ENCODE peak calls at places on chromosomes 11 and 22, in eight cellular contexts. B is IMR-90, N is left ventricle myocardium inferior, L is foreskin fibroblast, A is pancreas, I is HCT116, Y is stomach, C is fibroblast of lung. P is an unnamed sample.

GRCh38 chr22:50282361-50283144 is 12.4 kb upstream of the MAPK11 start:
- DNase-seq in B (peak), N (no peak), L (peak), A (peak), I (peak), Y (peak), C (peak), P (no peak)

GRCh38 chr11:5240458-5240857 is 6.2 kb upstream of the HBD start:
- DNase-seq in B (no peak), N (no peak), L (no peak), A (no peak), I (no peak), Y (no peak), C (no peak), P (no peak)

GRCh38 chr11:120335596-120335927 is 651 bp upstream of the ARHGEF12 start:
- DNase-seq in B (peak), N (no peak), L (no peak), A (no peak), I (no peak), Y (peak), C (no peak), P (no peak)

GRCh38 chr22:47293368-47294221 is 531.1 kb downstream of the TBC1D22A start:
- DNase-seq in B (no peak), N (no peak), L (no peak), A (no peak), I (no peak), Y (no peak), C (no peak), P (no peak)

GRCh38 chr22:45083659-45084305 is 74.0 kb upstream of the PHF21B start:
- DNase-seq in B (peak), N (no peak), L (peak), A (no peak), I (no peak), Y (no peak), C (peak), P (no peak)

GRCh38 chr11:126518996-126519351 is 163.5 kb downstream of the ST3GAL4 start:
- DNase-seq in B (no peak), N (no peak), L (no peak), A (no peak), I (no peak), Y (no peak), C (no peak), P (no peak)

GRCh38 chr22:49934144-49934890 is 15.9 kb downstream of the CRELD2 start:
- DNase-seq in B (peak), N (peak), L (peak), A (peak), I (no peak), Y (peak), C (peak), P (no peak)

GRCh38 chr22:46459347-46460065 is 77.9 kb downstream of the CELSR1 start:
- DNase-seq in B (no peak), N (no peak), L (no peak), A (no peak), I (no peak), Y (no peak), C (no peak), P (no peak)

GRCh38 chr22:31275576-31275975 is 16.7 kb downstream of the PIK3IP1 start:
- DNase-seq in B (no peak), N (no peak), L (no peak), A (no peak), I (no peak), Y (no peak), C (no peak), P (no peak)

GRCh38 chr11:18611196-18611595 is 11.6 kb downstream of the MISFA start:
- DNase-seq in B (peak), N (no peak), L (no peak), A (no peak), I (no peak), Y (no peak), C (no peak), P (no peak)

GRCh38 chr11:90257158-90257525 is 34.3 kb upstream of the CHORDC1 start:
- DNase-seq in B (no peak), N (no peak), L (no peak), A (no peak), I (no peak), Y (no peak), C (no peak), P (no peak)

GRCh38 chr22:46143491-46144147 is 6.7 kb upstream of the PPARA start:
- DNase-seq in B (no peak), N (no peak), L (no peak), A (no peak), I (no peak), Y (no peak), C (no peak), P (no peak)

GRCh38 chr11:77046060-77046501 is 11.9 kb downstream of the B3GNT6 start:
- DNase-seq in B (no peak), N (no peak), L (peak), A (peak), I (peak), Y (peak), C (no peak), P (no peak)

GRCh38 chr11:92226331-92227232 is 2.0 kb downstream of the FAT3 start:
- DNase-seq in B (no peak), N (no peak), L (peak), A (no peak), I (no peak), Y (no peak), C (peak), P (no peak)

GRCh38 chr11:113184498-113184897 is 129.9 kb upstream of the TTC12 start:
- DNase-seq in B (peak), N (no peak), L (peak), A (no peak), I (no peak), Y (no peak), C (peak), P (peak)

GRCh38 chr11:45748801-45749200 is 56.1 kb upstream of the SLC35C1 start:
- DNase-seq in B (no peak), N (no peak), L (no peak), A (no peak), I (no peak), Y (no peak), C (no peak), P (no peak)
- TF ChIP-seq CTCF in B (no peak), N (no peak), L (no peak), A (no peak), I (peak), Y (no peak), C (no peak), P (no peak)

GRCh38 chr11:12678991-12679390 is 4.8 kb downstream of the TEAD1 start:
- DNase-seq in B (no peak), N (no peak), L (no peak), A (no peak), I (no peak), Y (no peak), C (no peak), P (no peak)
- H3K4me3 ChIP-seq in B (no peak), N (no peak), L (peak), A (no peak), I (no peak), Y (no peak), C (no peak), P (peak)

DNA sequence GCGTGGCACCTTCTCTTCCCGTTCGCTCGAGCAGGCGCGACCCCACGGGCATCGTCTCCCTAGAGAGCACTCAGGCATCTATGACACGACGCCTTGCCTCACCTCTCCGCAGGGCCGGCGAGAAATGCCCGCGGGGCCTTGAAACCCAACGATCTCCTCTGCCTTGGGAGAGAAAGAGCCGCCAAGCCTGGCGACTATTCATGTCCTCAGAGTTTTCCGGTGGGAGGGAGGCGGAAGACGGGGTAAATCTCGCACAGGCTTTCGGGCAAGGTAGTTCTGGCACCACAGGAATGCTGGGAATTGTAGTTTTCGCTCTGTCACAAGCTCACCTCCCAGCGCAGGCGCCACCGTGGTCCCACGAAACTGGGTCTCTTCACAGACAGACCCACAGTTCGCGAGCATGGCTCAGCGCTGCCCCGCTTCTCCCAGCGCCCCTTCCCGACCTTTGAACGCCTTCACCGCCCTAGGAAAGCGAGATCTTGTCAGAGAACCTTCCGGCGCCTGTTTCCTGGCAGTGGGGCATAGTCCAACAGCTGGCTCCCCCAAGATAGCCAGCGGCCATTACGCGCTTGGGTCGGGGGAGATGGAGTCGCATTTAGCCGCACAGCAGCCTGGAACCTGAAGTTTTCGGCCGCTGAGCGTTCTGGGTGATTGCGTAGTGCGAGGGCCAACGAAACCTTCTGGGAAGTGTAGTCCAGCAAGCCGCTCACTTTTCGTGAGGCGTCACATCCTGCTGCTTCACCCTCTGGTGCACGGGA is at the start of gene CCDC90B:
- DNase-seq in B (peak), N (peak), L (peak), A (peak), I (peak), Y (peak), C (peak), P (peak)
- TF ChIP-seq CTCF in B (peak), N (no peak), L (peak), A (no peak), I (peak), Y (no peak), C (no peak), P (no peak)

GRCh38 chr11:7485854-7486425 is 634 bp downstream of the OLFML1 start:
- DNase-seq in B (no peak), N (no peak), L (peak), A (no peak), I (no peak), Y (no peak), C (no peak), P (no peak)
- H3K4me3 ChIP-seq in B (no peak), N (peak), L (peak), A (no peak), I (no peak), Y (peak), C (peak), P (no peak)

GRCh38 chr11:106231591-106231990 is 154.1 kb downstream of the AASDHPPT start:
- DNase-seq in B (peak), N (no peak), L (peak), A (peak), I (no peak), Y (no peak), C (peak), P (peak)
- TF ChIP-seq CTCF in B (peak), N (peak), L (peak), A (no peak), I (no peak), Y (no peak), C (peak), P (peak)